ENCODE peak calls at places on chromosomes 12 and 14, in seven cellular contexts. Y, D, S, R, E, T and I are unnamed samples.
A peak's percentile ranks its signal among the peaks of the same experiment; 100 is the strongest.

GRCh38 chr14:50010752-50011151 is 105.6 kb downstream of the VCPKMT start:
- DNase-seq in S (no peak), E (no peak), Y (no peak), D (no peak), T (no peak), R (no peak), I (no peak)

GRCh38 chr12:56565510-56566101 is 44.0 kb downstream of the RBMS2 start:
- DNase-seq in T (no peak), Y (peak; percentile 64), S (no peak), R (no peak), E (peak; percentile 54), D (no peak), I (peak; percentile 33)

GRCh38 chr12:101875112-101875961 is 2.0 kb upstream of the DRAM1 start:
- DNase-seq in S (no peak), T (no peak), R (no peak), Y (no peak), D (no peak), E (no peak), I (no peak)

GRCh38 chr12:4865246-4865645 is 44.5 kb upstream of the KCNA1 start:
- DNase-seq in Y (no peak), R (no peak), E (no peak), D (no peak), T (no peak), S (no peak), I (no peak)

GRCh38 chr12:127381043-127381668 is 885.8 kb upstream of the TMEM132C start:
- DNase-seq in R (no peak), T (peak; percentile 21), S (peak; percentile 21), Y (peak; percentile 70), D (peak; percentile 88), E (peak; percentile 15), I (peak; percentile 52)

GRCh38 chr14:47278233-47278842 is 397.1 kb downstream of the MDGA2 start:
- DNase-seq in S (peak; percentile 3), T (peak; percentile 54), R (no peak), D (peak; percentile 20), Y (peak; percentile 36), E (peak; percentile 11), I (peak; percentile 44)

GRCh38 chr12:117921922-117922777 is 46.6 kb downstream of the KSR2 start:
- DNase-seq in E (no peak), D (no peak), R (no peak), T (no peak), S (no peak), Y (no peak), I (no peak)

GRCh38 chr14:38524636-38525403 is 268.9 kb upstream of the CLEC14A start:
- DNase-seq in S (no peak), R (no peak), D (no peak), T (no peak), E (no peak), Y (no peak), I (no peak)

GRCh38 chr12:19484738-19485137 is 45.4 kb downstream of the AEBP2 start:
- DNase-seq in R (no peak), Y (no peak), D (no peak), T (no peak), S (no peak), E (no peak), I (no peak)

GRCh38 chr12:42862055-42862454 is 272.5 kb upstream of the PRICKLE1 start:
- DNase-seq in R (no peak), Y (no peak), S (no peak), E (no peak), D (no peak), T (no peak), I (no peak)

GRCh38 chr12:60101715-60102114 is 505.9 kb downstream of the SLC16A7 start:
- DNase-seq in T (no peak), Y (no peak), D (no peak), R (no peak), S (no peak), E (no peak), I (no peak)

GRCh38 chr14:103078420-103078749 is 5.6 kb upstream of the LBHD2 start:
- DNase-seq in D (peak; percentile 86), R (peak; percentile 48), S (peak; percentile 84), E (peak; percentile 73), T (peak; percentile 60), Y (peak; percentile 87), I (peak; percentile 52)

GRCh38 chr12:85441025-85441424 is 161.0 kb downstream of the ALX1 start:
- DNase-seq in E (no peak), R (no peak), S (no peak), T (no peak), D (no peak), Y (no peak), I (no peak)

GRCh38 chr12:122862872-122863701 is 27.8 kb downstream of the HIP1R start:
- DNase-seq in D (peak; percentile 22), E (peak; percentile 78), T (no peak), Y (no peak), S (no peak), R (no peak), I (no peak)

GRCh38 chr14:103343905-103344797 is 10.1 kb downstream of the EIF5 start:
- DNase-seq in Y (no peak), R (no peak), S (no peak), T (no peak), D (no peak), E (no peak), I (no peak)

DNA sequence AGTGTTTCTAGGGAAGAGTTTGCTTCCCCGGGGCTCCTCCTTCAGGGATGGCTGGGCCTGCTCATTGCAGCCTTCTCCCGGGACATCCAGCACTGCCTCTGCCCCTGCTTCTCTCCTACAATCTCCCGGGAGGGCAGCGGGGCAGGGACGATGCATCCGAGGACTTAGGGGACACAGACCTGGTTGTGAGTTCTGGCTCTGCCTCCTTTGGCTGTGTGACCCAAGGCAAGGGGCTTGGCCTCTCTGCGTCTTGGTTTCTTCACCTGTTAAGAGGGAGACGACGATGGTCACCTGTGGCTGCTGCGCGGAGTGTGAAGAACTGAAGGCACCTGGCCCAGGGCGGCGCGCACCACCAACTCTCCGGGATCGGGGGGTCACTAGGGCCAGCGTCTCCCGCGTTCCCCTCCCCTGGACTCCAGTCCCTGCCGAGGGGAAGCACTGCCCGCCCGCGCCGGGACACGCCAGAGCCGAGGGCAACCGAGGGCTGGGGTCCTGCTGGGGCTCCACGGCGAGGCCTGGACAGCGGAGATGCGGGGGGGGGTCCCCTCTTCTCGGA is 391 bp downstream of the HVCN1 start:
- DNase-seq in S (no peak), E (no peak), R (no peak), D (no peak), T (no peak), Y (no peak), I (no peak)
- TF ChIP-seq YY1 in S (no peak), E (no peak), R (no peak), D (no peak), T (no peak), Y (no peak), I (no peak)

DNA sequence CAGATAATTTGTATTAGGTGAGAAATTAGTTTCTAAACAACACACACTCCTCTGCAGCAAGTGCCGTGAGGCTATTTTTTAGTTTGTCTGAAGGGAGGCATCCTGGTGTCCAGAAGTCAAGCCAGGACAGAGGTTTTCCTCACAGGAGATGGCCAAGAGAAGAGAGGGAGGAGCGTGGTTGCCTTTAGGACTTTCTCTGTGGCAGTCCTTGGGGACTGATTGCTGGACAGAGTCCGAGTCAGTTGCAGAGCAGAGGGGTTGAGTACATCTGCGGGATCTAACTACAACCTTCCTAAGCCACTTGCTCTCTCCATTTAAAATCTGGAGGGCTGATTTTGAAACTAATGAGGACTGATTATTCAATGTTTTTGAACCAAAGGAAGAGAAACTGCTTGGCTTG is 1.0 kb downstream of the SLCO1C1 start:
- DNase-seq in T (no peak), E (no peak), D (no peak), S (no peak), R (no peak), Y (no peak), I (no peak)
- H3K4me3 ChIP-seq in T (no peak overlapping the region), E (no peak overlapping the region), D (no peak overlapping the region), S (no peak overlapping the region), R (no peak overlapping the region), Y (no peak overlapping the region), I (no peak overlapping the region)

DNA sequence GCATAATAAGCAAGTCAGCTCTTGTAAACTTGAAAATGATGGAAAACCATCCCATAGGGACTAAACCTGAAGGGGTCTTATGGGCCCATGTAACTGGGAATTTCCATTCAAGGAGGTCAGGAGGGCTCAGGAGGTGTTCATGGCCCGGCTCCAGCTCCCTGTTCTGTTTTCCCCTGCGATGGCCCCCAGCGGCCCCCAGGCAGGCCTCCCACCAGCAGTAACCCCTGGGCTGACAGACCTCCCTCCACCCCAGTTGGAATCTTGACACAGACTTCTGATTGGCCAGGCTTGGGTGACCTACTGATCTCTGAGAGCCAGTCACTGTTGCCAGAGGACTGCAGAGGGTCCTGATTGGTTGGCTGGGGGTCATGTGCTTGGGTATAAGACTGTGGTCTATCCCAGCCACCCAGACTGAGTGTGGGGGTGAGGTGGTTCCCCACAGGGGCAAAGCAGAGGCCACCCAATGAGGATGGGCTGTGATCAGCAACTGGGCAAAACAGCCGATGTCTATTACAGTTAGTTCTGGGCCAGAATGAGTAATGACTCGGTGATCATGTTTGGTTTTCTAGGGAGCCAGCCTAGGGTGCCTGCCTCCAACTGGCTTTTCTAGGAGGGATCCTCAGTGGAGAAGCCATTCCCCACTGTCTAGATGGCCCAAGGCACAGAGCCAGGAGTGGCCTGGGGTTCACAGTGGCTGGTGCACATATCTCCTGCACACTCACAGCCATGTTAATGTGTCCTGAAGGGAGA is 27.0 kb downstream of the RHOF start:
- DNase-seq in T (no peak), E (no peak), S (no peak), Y (no peak), R (no peak), D (peak; percentile 55), I (no peak)
- H3K9ac ChIP-seq in T (no peak overlapping the region), E (no peak overlapping the region), S (no peak overlapping the region), Y (no peak overlapping the region), R (no peak overlapping the region), D (no peak overlapping the region), I (no peak overlapping the region)

GRCh38 chr12:65204886-65205525 is 35.6 kb downstream of the LEMD3 start:
- DNase-seq in S (no peak), Y (no peak), R (no peak), E (no peak), T (no peak), D (no peak), I (no peak)

GRCh38 chr12:65205886-65206285 is 36.5 kb downstream of the LEMD3 start:
- DNase-seq in Y (no peak), R (no peak), T (no peak), E (no peak), S (no peak), D (no peak), I (no peak)

GRCh38 chr12:65208125-65208524 is 38.7 kb downstream of the LEMD3 start:
- DNase-seq in T (no peak), D (no peak), E (no peak), Y (peak; percentile 11), R (no peak), S (no peak), I (no peak)

GRCh38 chr12:65209655-65210043 is 40.3 kb downstream of the LEMD3 start:
- DNase-seq in T (no peak), E (no peak), D (no peak), S (no peak), R (no peak), Y (peak; percentile 24), I (no peak)

DNA sequence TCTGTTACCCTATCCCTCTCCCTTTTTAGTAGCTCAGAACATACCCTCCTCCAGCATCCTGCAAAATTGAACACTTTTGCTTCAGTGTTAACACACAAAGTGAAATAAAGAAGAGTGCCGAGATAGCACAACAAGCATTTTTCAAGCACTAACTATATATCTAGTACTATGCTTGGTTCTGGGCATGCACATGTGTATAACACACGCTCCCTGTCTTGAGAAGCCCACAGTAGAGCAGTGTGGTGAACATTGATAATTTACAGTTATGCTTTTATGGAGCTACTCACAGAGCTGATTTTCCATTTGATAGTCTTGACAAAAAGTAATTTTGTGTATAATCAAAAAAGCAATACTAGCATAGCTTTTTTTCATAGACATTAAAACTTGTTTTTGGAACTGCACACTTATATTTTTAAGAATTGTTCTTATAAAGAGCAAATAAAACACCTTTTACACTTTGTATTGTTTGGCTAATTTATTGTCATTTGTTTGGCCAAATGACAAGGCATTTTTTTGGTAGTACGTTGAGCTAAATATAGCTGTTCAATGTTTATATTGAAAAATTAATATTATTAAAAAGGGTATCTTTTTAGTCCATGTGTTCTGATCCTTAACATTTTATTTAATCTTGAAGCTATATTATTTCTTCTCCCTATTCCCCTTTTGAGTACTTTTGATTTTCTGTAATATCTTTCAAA is 39.7 kb downstream of the LEMD3 start:
- DNase-seq in S (no peak), D (peak; percentile 2), T (no peak), Y (peak; percentile 39), R (no peak), E (no peak), I (no peak)
- TF ChIP-seq YY1 in S (no peak), D (no peak), T (no peak), Y (no peak), R (no peak), E (no peak), I (no peak)